ENCODE peak calls at places on chromosomes 2 and 18, in ten cellular contexts. V is testis, I is psoas muscle, O is IMR-90, G is adrenal gland, J is lower lobe of right lung, L is aorta, E is astrocyte, M is body of pancreas, H is neuronal stem cell. Y is an unnamed sample.

GRCh38 chr2:236862961-236863728 is 222.5 kb upstream of the COPS8 start:
- DNase-seq in O (peak; percentile 82), J (no peak), G (no peak), L (no peak), M (no peak), E (peak; percentile 83), V (no peak), I (no peak), H (no peak), Y (no peak)

GRCh38 chr18:62450546-62451395 is 72.1 kb upstream of the ZCCHC2 start:
- DNase-seq in I (peak; percentile 92), V (no peak), H (no peak), M (peak; percentile 87), O (peak; percentile 63), L (peak; percentile 92), J (peak; percentile 77), G (peak; percentile 97), E (peak; percentile 79), Y (peak; percentile 79)

GRCh38 chr2:102698369-102699111 is 63.3 kb upstream of the TMEM182 start:
- DNase-seq in J (no peak), E (no peak), V (no peak), G (peak; percentile 37), H (no peak), O (no peak), I (no peak), L (no peak), M (peak; percentile 24), Y (no peak)

GRCh38 chr2:100643459-100643858 is 80.7 kb downstream of the PDCL3 start:
- DNase-seq in H (no peak), O (no peak), V (no peak), G (no peak), L (no peak), E (no peak), J (no peak), I (no peak), M (no peak), Y (no peak)

GRCh38 chr2:129912871-129913694 is 66.4 kb upstream of the RAB6C start:
- DNase-seq in E (no peak), O (no peak), J (no peak), L (no peak), G (no peak), M (no peak), H (no peak), V (peak; percentile 5), I (no peak), Y (peak; percentile 38)

GRCh38 chr2:20585710-20586378 is 65.1 kb downstream of the HS1BP3 start:
- DNase-seq in V (no peak), H (no peak), I (peak; percentile 44), G (peak; percentile 22), M (peak; percentile 7), E (no peak), O (no peak), J (peak; percentile 36), L (peak; percentile 37), Y (peak; percentile 45)

GRCh38 chr2:236286866-236287545 is 22.8 kb upstream of the ASB18 start:
- DNase-seq in H (no peak), J (no peak), V (no peak), I (no peak), M (no peak), E (peak; percentile 27), O (no peak), L (no peak), G (no peak), Y (no peak)

GRCh38 chr18:65704051-65704450 is 46.8 kb upstream of the CDH7 start:
- DNase-seq in I (no peak), J (no peak), E (no peak), M (no peak), V (no peak), L (no peak), H (no peak), G (no peak), O (no peak), Y (no peak)

GRCh38 chr2:235939471-235939870 is 228.7 kb downstream of the GBX2 start:
- DNase-seq in I (no peak), L (no peak), E (peak; percentile 16), M (no peak), V (no peak), H (no peak), O (peak; percentile 55), G (no peak), J (no peak), Y (no peak)

GRCh38 chr2:189014426-189015138 is 40.4 kb downstream of the COL3A1 start:
- DNase-seq in I (no peak), M (no peak), E (peak; percentile 42), L (no peak), H (no peak), V (no peak), G (no peak), J (no peak), O (peak; percentile 76), Y (no peak)

GRCh38 chr2:210226186-210226585 is 939 bp upstream of the ACADL start:
- DNase-seq in I (no peak), V (no peak), O (no peak), J (no peak), M (no peak), E (no peak), H (no peak), L (no peak), G (no peak), Y (no peak)

GRCh38 chr2:69634197-69634821 is 9.2 kb downstream of the AAK1 start:
- DNase-seq in J (no peak), H (no peak), G (no peak), I (no peak), M (no peak), E (no peak), O (peak; percentile 28), L (no peak), V (no peak), Y (no peak)

GRCh38 chr2:44686561-44686960 is 254.9 kb upstream of the SIX3 start:
- DNase-seq in O (peak; percentile 69), L (no peak), V (no peak), H (no peak), M (no peak), G (no peak), E (peak; percentile 66), J (no peak), I (no peak), Y (no peak)

GRCh38 chr2:233974530-233975071 is 57.4 kb downstream of the TRPM8 start:
- DNase-seq in I (peak; percentile 70), E (peak; percentile 99), L (peak; percentile 62), M (peak; percentile 90), G (peak; percentile 89), J (no peak), O (peak; percentile 98), V (no peak), H (no peak), Y (no peak)

DNA sequence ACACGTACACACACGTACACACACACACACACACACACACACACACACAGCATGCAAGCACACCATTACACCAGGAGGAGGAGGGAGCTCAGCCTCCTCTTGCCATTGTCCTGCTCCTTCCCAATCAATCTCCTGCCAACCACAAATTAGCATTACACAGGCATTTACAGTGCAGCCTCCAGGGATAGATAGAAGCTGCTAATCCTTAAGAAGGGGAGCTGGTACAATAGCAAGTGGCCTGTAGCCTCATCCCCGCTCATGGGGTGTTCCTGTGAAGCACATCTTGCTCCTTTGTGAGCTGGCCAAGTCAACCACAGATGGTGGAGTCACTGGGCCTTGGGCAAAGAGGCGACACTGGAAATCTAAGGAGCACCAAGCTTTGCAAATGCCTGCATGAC is 110.4 kb upstream of the PKDCC start:
- DNase-seq in L (no peak), I (no peak), G (no peak), J (no peak), V (no peak), M (no peak), H (no peak), E (peak; percentile 77), O (peak; percentile 41), Y (no peak)
- H3K27ac ChIP-seq in L (no peak overlapping the region), I (no peak overlapping the region), G (no peak overlapping the region), J (no peak overlapping the region), V (no peak overlapping the region), M (no peak overlapping the region), H (no peak overlapping the region), E (no peak overlapping the region), O (no peak overlapping the region), Y (no peak overlapping the region)

GRCh38 chr2:120683701-120684100 is 52.0 kb upstream of the GLI2 start:
- DNase-seq in L (no peak), G (no peak), M (no peak), V (no peak), E (no peak), I (no peak), J (no peak), H (no peak), O (no peak), Y (peak; percentile 41)
- H3K4me1 ChIP-seq in L (no peaks in the 10 kb centered on the region), G (no peaks in the 10 kb centered on the region), M (peaks cover 3% of the 10 kb centered on the region), V (peaks cover 4% of the 10 kb centered on the region), E (peaks cover 6% of the 10 kb centered on the region), I (peaks cover 3% of the 10 kb centered on the region), J (peaks cover 5% of the 10 kb centered on the region), H (no peaks in the 10 kb centered on the region), O (peaks cover 18% of the 10 kb centered on the region), Y (no peaks in the 10 kb centered on the region)

DNA sequence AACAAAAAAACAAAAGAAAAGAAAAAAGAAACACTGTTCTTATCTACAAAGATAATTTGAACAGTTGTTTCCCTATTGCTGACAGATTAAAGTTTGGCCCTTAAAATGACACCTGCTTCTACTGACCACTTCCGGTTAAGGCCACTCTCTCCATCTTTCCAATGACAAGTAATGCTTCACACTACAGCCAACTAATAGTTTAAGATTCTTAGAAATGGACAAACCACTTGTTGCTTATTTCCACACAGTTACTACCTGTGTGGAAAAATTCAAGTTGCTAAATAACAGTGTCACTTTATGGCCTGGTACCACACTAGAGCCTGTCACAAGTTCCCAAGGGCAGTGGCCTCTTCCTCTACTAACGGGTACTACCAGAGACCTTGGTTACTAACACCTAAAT is 2.4 kb downstream of the TMEM185B start:
- DNase-seq in J (no peak), G (no peak), L (no peak), E (no peak), V (no peak), M (no peak), I (no peak), H (no peak), O (no peak), Y (no peak)
- H3K4me3 ChIP-seq in J (no peak overlapping the region), G (no peak overlapping the region), L (no peak overlapping the region), E (no peak overlapping the region), V (no peak overlapping the region), M (no peak overlapping the region), I (peak overlapping the region; percentile 86), H (no peak overlapping the region), O (no peak overlapping the region), Y (no peak overlapping the region)

GRCh38 chr2:168698959-168699358 is 103.5 kb upstream of the NOSTRIN start:
- DNase-seq in H (no peak), M (no peak), J (no peak), L (no peak), I (no peak), G (no peak), O (no peak), E (no peak), V (no peak), Y (no peak)

GRCh38 chr2:168699834-168700417 is 102.5 kb upstream of the NOSTRIN start:
- DNase-seq in O (peak; percentile 87), L (peak; percentile 63), G (peak; percentile 96), M (peak; percentile 65), I (peak; percentile 82), H (no peak), J (peak; percentile 67), E (peak; percentile 52), V (peak; percentile 95), Y (no peak)

GRCh38 chr2:168697668-168698121 is 104.7 kb upstream of the NOSTRIN start:
- DNase-seq in H (no peak), G (no peak), J (no peak), L (no peak), V (no peak), E (peak; percentile 29), I (no peak), O (peak; percentile 30), M (no peak), Y (no peak)

GRCh38 chr2:168702579-168702978 is 99.9 kb upstream of the NOSTRIN start:
- DNase-seq in E (no peak), M (no peak), J (no peak), L (no peak), H (no peak), G (no peak), I (no peak), O (no peak), V (no peak), Y (no peak)

GRCh38 chr2:168700615-168701245 is 101.7 kb upstream of the NOSTRIN start:
- DNase-seq in H (no peak), O (peak; percentile 11), L (no peak), V (no peak), J (no peak), E (peak; percentile 69), G (no peak), M (no peak), I (no peak), Y (no peak)
- H3K27ac ChIP-seq in H (no peak overlapping the region), O (no peak overlapping the region), L (no peak overlapping the region), V (no peak overlapping the region), J (no peak overlapping the region), E (no peak overlapping the region), G (no peak overlapping the region), M (no peak overlapping the region), I (no peak overlapping the region), Y (no peak overlapping the region)

Y was measured in upper lobe of right lung.